ENCODE peak calls at places on chromosomes 5 and 9, in four cellular contexts. N is caudate nucleus, J is HT-29, W is HCEC 1CT. P is an unnamed sample.

GRCh38 chr5:135333737-135334515 is 65.1 kb downstream of the MACROH2A1 start:
- DNase-seq in N (no peak), J (no peak), W (peak; percentile 26), P (no peak)

GRCh38 chr5:167778228-167778627 is 513.2 kb upstream of the WWC1 start:
- DNase-seq in N (no peak), W (no peak), J (no peak), P (no peak)

GRCh38 chr5:67253911-67254310 is 57.3 kb upstream of the CD180 start:
- DNase-seq in W (no peak), N (no peak), J (no peak), P (no peak)

GRCh38 chr5:84494453-84494852 is 109.8 kb upstream of the EDIL3 start:
- DNase-seq in N (no peak), J (no peak), W (peak; percentile 38), P (no peak)

GRCh38 chr9:124696101-124696500 is 75.0 kb downstream of the NR6A1 start:
- DNase-seq in W (peak; percentile 60), N (no peak), J (no peak), P (no peak)

GRCh38 chr5:154528005-154528594 is 50.1 kb upstream of the HAND1 start:
- DNase-seq in J (no peak), W (no peak), N (no peak), P (no peak)

GRCh38 chr5:1322036-1322903 is 22.6 kb downstream of the CLPTM1L start:
- DNase-seq in W (no peak), J (no peak), N (no peak), P (no peak)

GRCh38 chr5:115402822-115403577 is 106.5 kb upstream of the CCDC112 start:
- DNase-seq in J (no peak), N (no peak), W (peak; percentile 81), P (no peak)

GRCh38 chr9:120310035-120310434 is 269.9 kb downstream of the CDK5RAP2 start:
- DNase-seq in N (no peak), J (no peak), W (no peak), P (no peak)

GRCh38 chr5:94218374-94218773 is 400.0 kb downstream of the KIAA0825 start:
- DNase-seq in N (no peak), W (peak; percentile 86), J (no peak), P (no peak)

GRCh38 chr9:68877219-68877618 is 136.7 kb downstream of the PRKACG start:
- DNase-seq in N (no peak), W (no peak), J (no peak), P (no peak)

GRCh38 chr5:160486573-160486972 is 64.9 kb downstream of the PTTG1 start:
- DNase-seq in J (no peak), N (no peak), W (no peak), P (no peak)

GRCh38 chr5:142013734-142014495 is 1.1 kb upstream of the GNPDA1 start:
- DNase-seq in N (no peak), J (no peak), W (peak; percentile 83), P (no peak)